ENCODE peak calls at places on chromosomes 7 and 10, in four cellular contexts. T is K562, Y is fibroblast of lung, Z is uterus. I is an unnamed sample.

GRCh38 chr10:48255722-48256121 is 18.8 kb downstream of the FRMPD2 start:
- DNase-seq in T (no peak), Z (no peak), Y (no peak), I (no peak)

GRCh38 chr10:69816536-69816935 is 14.8 kb downstream of the COL13A1 start:
- DNase-seq in Y (no peak), Z (no peak), T (no peak), I (no peak)

GRCh38 chr10:96446966-96447596 is 66.6 kb downstream of the TLL2 start:
- DNase-seq in Y (no peak), T (no peak), Z (no peak), I (no peak)

GRCh38 chr7:19352271-19352670 is 207.1 kb upstream of the FERD3L start:
- DNase-seq in T (no peak), Y (no peak), Z (no peak), I (no peak)

GRCh38 chr10:68543004-68543918 is 15.9 kb upstream of the SLC25A16 start:
- DNase-seq in T (peak; percentile 46), Z (no peak), Y (peak; percentile 65), I (no peak)

GRCh38 chr7:142671506-142671905 is 77.8 kb upstream of the PRSS1 start:
- DNase-seq in T (no peak), Y (no peak), Z (no peak), I (no peak)

GRCh38 chr10:78139336-78139735 is 105.7 kb downstream of the RPS24 start:
- DNase-seq in T (no peak), Y (no peak), Z (peak; percentile 25), I (no peak)

GRCh38 chr7:142880886-142881505 is 4.5 kb downstream of the TRPV6 start:
- DNase-seq in Y (peak; percentile 14), T (peak; percentile 82), Z (peak; percentile 10), I (no peak)

GRCh38 chr10:58385784-58386112 is 538 bp downstream of the TFAM start:
- DNase-seq in Y (peak; percentile 9), Z (peak; percentile 16), T (peak; percentile 58), I (peak; percentile 18)

GRCh38 chr10:3780766-3781457 is 4.1 kb downstream of the KLF6 start:
- DNase-seq in Z (no peak), T (no peak), Y (peak; percentile 34), I (no peak)

GRCh38 chr7:151863386-151864079 is 13.4 kb downstream of the PRKAG2 start:
- DNase-seq in Y (no peak), Z (no peak), T (no peak), I (no peak)

GRCh38 chr10:23516530-23516929 is 77.7 kb downstream of the OTUD1 start:
- DNase-seq in T (no peak), Y (peak; percentile 57), Z (no peak), I (no peak)

GRCh38 chr10:126576336-126576735 is 94.2 kb downstream of the C10orf90 start:
- DNase-seq in T (no peak), Z (no peak), Y (peak; percentile 54), I (no peak)

GRCh38 chr10:132249824-132250375 is 57.9 kb downstream of the STK32C start:
- DNase-seq in Z (no peak), T (no peak), Y (no peak), I (no peak)

GRCh38 chr7:30315589-30315988 is 31.2 kb downstream of the ZNRF2 start:
- DNase-seq in T (no peak), Z (no peak), Y (no peak), I (no peak)

GRCh38 chr7:107686816-107687387 is 26.3 kb downstream of the SLC26A4 start:
- DNase-seq in Z (no peak), Y (no peak), T (no peak), I (no peak)

GRCh38 chr10:97726636-97727178 is 10.2 kb upstream of the ZFYVE27 start:
- DNase-seq in Z (no peak), T (no peak), Y (peak; percentile 86), I (no peak)

GRCh38 chr10:14822879-14823755 is 14.7 kb downstream of the CDNF start:
- DNase-seq in T (peak; percentile 24), Z (peak; percentile 32), Y (peak; percentile 70), I (no peak)

GRCh38 chr10:49076741-49077521 is 38.4 kb downstream of the VSTM4 start:
- DNase-seq in T (no peak), Z (no peak), Y (no peak), I (no peak)

GRCh38 chr10:1572519-1573333 is 164.6 kb downstream of the ADARB2 start:
- DNase-seq in Z (no peak), T (no peak), Y (no peak), I (no peak)

GRCh38 chr10:93514496-93514895 is 18.1 kb downstream of the CEP55 start:
- DNase-seq in Z (no peak), T (no peak), Y (peak; percentile 51), I (no peak)
- H3K4me1 ChIP-seq in Z (no peaks in the 10 kb centered on the region), T (no peaks in the 10 kb centered on the region), Y (peaks cover 4% of the 10 kb centered on the region), I (no peaks in the 10 kb centered on the region)

GRCh38 chr10:131175891-131176290 is 135.6 kb downstream of the TCERG1L start:
- DNase-seq in Y (no peak), T (no peak), Z (no peak), I (no peak)
- H3K9me3 ChIP-seq in Y (peaks cover 6% of the 10 kb centered on the region), T (no peaks in the 10 kb centered on the region), Z (no peaks in the 10 kb centered on the region), I (no peaks in the 10 kb centered on the region)

DNA sequence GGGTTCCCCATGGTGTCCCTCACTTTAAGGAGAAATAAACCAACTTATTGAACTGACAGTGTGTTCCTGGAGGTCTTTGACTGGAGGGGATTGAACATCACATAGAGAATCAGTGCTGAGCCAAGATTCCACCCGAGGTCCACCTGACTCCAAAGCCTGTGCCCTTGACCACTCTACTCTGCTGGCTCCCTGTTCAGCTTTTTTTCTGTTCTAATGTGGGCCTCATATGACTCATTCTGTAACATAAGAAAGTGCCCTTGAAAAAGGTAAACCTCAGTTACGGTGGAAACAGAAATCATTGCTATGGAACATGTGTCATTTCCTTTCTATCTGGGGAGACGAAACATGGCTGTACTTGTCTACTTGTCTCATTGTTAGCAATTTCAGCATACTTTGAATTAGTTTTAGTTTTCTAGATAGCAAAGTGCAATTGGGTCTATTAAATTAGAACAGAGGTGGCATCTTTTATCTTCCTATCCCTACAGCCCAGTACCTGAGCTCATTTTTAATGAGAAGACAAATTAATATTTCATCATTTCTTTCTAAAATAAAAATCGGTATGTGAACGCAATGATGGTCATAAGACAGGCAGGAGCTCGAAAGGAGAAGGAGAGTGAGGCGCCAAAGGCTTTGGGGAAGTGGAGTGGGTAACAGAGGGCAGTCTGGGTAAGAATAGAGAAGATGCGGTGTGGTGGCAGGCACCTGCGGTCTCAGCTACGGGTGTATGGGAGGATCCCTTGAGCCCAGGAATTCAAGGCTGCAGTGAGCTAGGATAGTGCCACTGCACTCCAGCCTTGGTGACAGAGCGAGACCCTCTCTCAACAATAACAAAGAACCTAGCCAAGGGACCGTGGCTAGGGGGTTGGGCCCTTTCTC is 1.5 kb downstream of the GSDME start:
- DNase-seq in Y (peak; percentile 58), T (no peak), Z (no peak), I (no peak)
- H3K4me3 ChIP-seq in Y (no peak overlapping the region), T (no peak overlapping the region), Z (no peak overlapping the region), I (no peak overlapping the region)

GRCh38 chr7:13794581-13794980 is 194.9 kb downstream of the ETV1 start:
- DNase-seq in T (no peak), Y (no peak), Z (no peak), I (no peak)

GRCh38 chr7:13792208-13792607 is 197.3 kb downstream of the ETV1 start:
- DNase-seq in Z (no peak), Y (no peak), T (no peak), I (no peak)

GRCh38 chr7:13793926-13794325 is 195.5 kb downstream of the ETV1 start:
- DNase-seq in T (no peak), Y (no peak), Z (no peak), I (no peak)

DNA sequence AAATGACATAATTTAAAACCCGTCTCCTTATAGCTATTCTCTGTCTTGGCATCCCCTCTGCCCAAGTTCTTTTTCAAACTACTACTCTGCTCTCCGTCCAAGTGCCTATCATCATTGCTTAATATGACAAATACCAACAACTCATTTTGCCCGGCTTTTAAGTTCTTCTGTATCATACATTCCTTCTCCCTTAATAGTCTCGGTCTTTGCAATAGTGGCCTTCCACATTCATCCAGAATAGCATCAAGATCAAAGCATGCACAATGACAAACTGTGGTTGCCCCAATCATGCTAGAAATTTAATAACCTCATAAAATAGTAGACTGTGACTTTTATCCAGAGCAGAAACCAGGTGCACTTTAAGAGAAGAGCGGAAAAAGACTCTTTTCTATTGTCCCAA is 198.9 kb downstream of the ETV1 start:
- DNase-seq in T (no peak), Y (no peak), Z (no peak), I (no peak)
- H3K4me1 ChIP-seq in T (no peaks in the 10 kb centered on the region), Y (no peaks in the 10 kb centered on the region), Z (no peaks in the 10 kb centered on the region), I (peaks cover 3% of the 10 kb centered on the region)

GRCh38 chr7:64643567-64643966 is 22.4 kb upstream of the ZNF107 start:
- DNase-seq in T (no peak), Z (no peak), Y (no peak), I (no peak)

GRCh38 chr7:64639267-64640001 is 26.5 kb upstream of the ZNF107 start:
- DNase-seq in Z (no peak), Y (no peak), T (no peak), I (no peak)

GRCh38 chr7:64642875-64643274 is 23.1 kb upstream of the ZNF107 start:
- DNase-seq in Y (no peak), Z (no peak), T (no peak), I (no peak)

GRCh38 chr7:64640504-64640903 is 25.4 kb upstream of the ZNF107 start:
- DNase-seq in T (no peak), Z (no peak), Y (no peak), I (no peak)

DNA sequence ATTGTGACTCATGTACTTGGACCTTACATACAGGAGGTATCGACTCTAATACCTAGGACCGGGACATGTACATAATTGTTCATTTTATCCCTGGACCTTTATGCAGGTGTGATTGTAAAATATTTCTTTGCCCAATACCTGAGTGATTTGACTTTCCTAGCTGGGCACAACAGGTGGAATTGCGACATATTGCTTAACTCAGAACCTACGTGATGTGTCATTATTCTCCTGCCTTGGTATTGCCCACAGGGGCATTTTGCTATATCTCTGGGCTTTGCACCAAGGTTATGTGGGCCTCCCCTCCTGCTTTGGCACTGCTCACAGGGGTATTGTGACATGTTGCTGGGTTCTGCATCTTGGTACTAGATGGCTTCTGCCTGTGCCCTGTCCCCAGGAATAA is 23.9 kb upstream of the ZNF107 start:
- DNase-seq in Z (no peak), Y (no peak), T (no peak), I (no peak)
- H3K9me3 ChIP-seq in Z (no peaks in the 10 kb centered on the region), Y (no peaks in the 10 kb centered on the region), T (peaks cover 3% of the 10 kb centered on the region), I (no peaks in the 10 kb centered on the region)

I was measured in pancreas.